ENCODE peak calls at places on chromosomes 3 and 15, in eight cellular contexts. K, E, I, Z, Q, P, O and V are unnamed samples. For H3K27me3, the result is how much of the 10 kb centered on the place peaks cover.

GRCh38 chr3:74862501-74862900 is 248.0 kb upstream of the CNTN3 start:
- DNase-seq in Z (no peak), P (no peak), O (no peak), I (no peak), Q (no peak), K (no peak), E (no peak), V (no peak)

GRCh38 chr15:98967096-98967495 is 40.5 kb downstream of the PGPEP1L start:
- DNase-seq in Q (no peak), E (no peak), K (no peak), O (no peak), Z (no peak), I (no peak), P (no peak), V (no peak)

GRCh38 chr3:116446037-116446436 is 750 bp upstream of the LSAMP start:
- DNase-seq in P (no peak), Q (no peak), E (no peak), O (no peak), I (no peak), Z (no peak), K (no peak), V (no peak)

GRCh38 chr3:98343647-98344507 is 9.8 kb upstream of the OR5K4 start:
- DNase-seq in E (no peak), Q (peak), Z (peak), I (peak), P (no peak), O (peak), K (peak), V (peak)

GRCh38 chr3:52406231-52406661 is 38.7 kb downstream of the SEMA3G start:
- DNase-seq in O (no peak), I (no peak), E (no peak), P (no peak), Z (no peak), K (no peak), Q (no peak), V (no peak)

GRCh38 chr3:184355261-184356012 is 6.0 kb downstream of the CLCN2 start:
- DNase-seq in P (no peak), O (no peak), Q (no peak), K (no peak), E (no peak), I (no peak), Z (no peak), V (no peak)

GRCh38 chr3:136235545-136235944 is 14.6 kb upstream of the PCCB start:
- DNase-seq in O (no peak), E (no peak), Z (no peak), P (no peak), I (no peak), K (no peak), Q (no peak), V (no peak)

GRCh38 chr3:147385059-147386012 is 21.0 kb downstream of the ZIC4 start:
- DNase-seq in Z (no peak), E (no peak), I (no peak), O (no peak), P (no peak), Q (no peak), K (no peak), V (peak)

GRCh38 chr3:97871206-97871605 is 49.4 kb downstream of the CRYBG3 start:
- DNase-seq in Q (no peak), Z (no peak), K (no peak), E (no peak), O (no peak), P (no peak), I (no peak), V (no peak)

GRCh38 chr15:81080946-81081345 is 53.1 kb upstream of the CFAP161 start:
- DNase-seq in E (no peak), Q (no peak), I (no peak), K (no peak), Z (no peak), P (no peak), O (no peak), V (no peak)

GRCh38 chr3:182631183-182632076 is 161.9 kb upstream of the ATP11B start:
- DNase-seq in O (no peak), K (no peak), P (no peak), Q (no peak), I (no peak), Z (no peak), E (no peak), V (no peak)

GRCh38 chr15:81752149-81752942 is 293.5 kb downstream of the MEX3B start:
- DNase-seq in I (no peak), Q (no peak), P (no peak), K (peak), O (no peak), E (no peak), Z (no peak), V (no peak)

GRCh38 chr3:121981473-121981872 is 40.6 kb downstream of the ILDR1 start:
- DNase-seq in Z (no peak), I (no peak), O (no peak), E (no peak), P (no peak), Q (no peak), K (no peak), V (no peak)

GRCh38 chr3:16723994-16724393 is 118.8 kb upstream of the DAZL start:
- DNase-seq in O (no peak), K (no peak), Q (no peak), Z (no peak), I (peak), E (no peak), P (no peak), V (peak)

GRCh38 chr3:156135921-156136655 is 15.7 kb downstream of the KCNAB1 start:
- DNase-seq in O (no peak), E (no peak), P (no peak), Q (peak), Z (no peak), I (no peak), K (no peak), V (peak)

DNA sequence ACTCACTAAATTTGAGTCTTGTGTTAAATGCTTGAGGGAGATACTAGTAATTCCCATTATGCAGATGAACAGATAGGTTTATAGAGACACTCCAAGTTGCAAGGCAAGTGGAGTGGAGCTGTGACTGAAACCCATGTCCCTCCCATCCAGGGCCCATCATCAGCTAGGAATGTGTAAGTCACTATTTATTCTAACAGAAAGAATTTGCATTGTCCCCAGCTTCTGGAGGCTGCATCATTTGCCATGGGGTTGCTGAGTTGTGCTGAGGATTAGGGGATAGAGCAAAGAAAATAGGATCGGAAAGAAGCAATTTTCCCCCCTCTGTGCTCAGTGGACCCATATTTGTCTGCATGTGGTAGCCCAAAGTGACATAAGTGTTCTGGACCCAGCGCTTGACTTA is 197.4 kb upstream of the RGMA start:
- DNase-seq in P (no peak), I (no peak), K (no peak), Z (no peak), Q (no peak), E (no peak), O (no peak), V (peak)
- H3K27me3 ChIP-seq in P (under half), I (under half), K (under half), Z (under half), Q (under half), E (under half), O (under half), V (under half)

GRCh38 chr3:49552087-49552486 is 2.2 kb upstream of the BSN start:
- DNase-seq in Z (no peak), K (no peak), P (no peak), Q (no peak), E (no peak), I (no peak), O (no peak), V (no peak)

GRCh38 chr3:49553320-49553689 is 972 bp upstream of the BSN start:
- DNase-seq in I (no peak), Z (no peak), K (no peak), P (no peak), Q (no peak), E (no peak), O (no peak), V (no peak)

GRCh38 chr3:49556500-49557275 is 2.4 kb downstream of the BSN start:
- DNase-seq in K (no peak), Q (no peak), E (no peak), O (no peak), I (no peak), Z (no peak), P (no peak), V (no peak)

GRCh38 chr3:49553690-49554634 is at the start of gene BSN:
- DNase-seq in Q (peak), Z (peak), O (peak), I (peak), P (peak), K (peak), E (peak), V (peak)

DNA sequence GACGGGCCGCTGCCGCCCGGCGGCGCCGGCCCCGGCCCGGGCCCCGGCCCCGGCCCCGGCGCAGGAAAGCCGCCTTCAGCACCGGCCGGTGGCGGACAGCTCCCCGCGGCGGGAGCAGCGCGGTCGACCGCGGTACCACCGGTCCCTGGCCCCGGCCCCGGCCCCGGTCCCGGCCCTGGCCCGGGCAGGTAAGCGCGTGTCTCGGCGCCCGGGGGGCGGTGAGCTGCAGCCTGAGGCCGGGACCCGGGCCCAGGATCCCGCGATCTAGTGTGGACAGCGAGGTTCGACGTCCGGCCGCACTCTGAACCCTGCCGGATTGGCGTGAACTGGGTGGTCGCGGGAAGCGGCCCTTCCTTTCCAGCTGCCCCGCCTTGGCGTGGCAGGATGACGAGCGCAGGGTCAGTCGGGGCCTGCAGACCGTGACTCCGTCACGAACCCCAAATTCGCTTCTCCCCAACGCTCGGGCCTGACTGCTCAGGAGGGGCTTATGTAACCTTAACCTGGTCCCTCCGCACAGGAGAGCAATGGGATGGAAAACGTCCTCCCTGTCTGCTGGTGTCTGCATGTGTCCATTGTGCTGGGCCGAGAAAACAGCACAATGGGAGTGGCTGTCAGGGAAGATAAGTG is 475 bp downstream of the BSN start:
- DNase-seq in E (peak), P (no peak), O (no peak), Q (peak), I (no peak), Z (no peak), K (no peak), V (peak)
- H3K27ac ChIP-seq in E (no peak), P (no peak), O (no peak), Q (no peak), I (no peak), Z (no peak), K (no peak), V (no peak)

GRCh38 chr15:76191539-76192244 is 119.6 kb downstream of the ETFA start:
- DNase-seq in O (no peak), Q (no peak), I (no peak), E (no peak), K (no peak), Z (no peak), P (no peak), V (peak)

GRCh38 chr15:76193934-76194333 is 117.3 kb downstream of the ETFA start:
- DNase-seq in P (no peak), K (no peak), O (no peak), I (no peak), Z (no peak), E (no peak), Q (no peak), V (no peak)

GRCh38 chr15:76190070-76190564 is 121.2 kb downstream of the ETFA start:
- DNase-seq in K (no peak), E (peak), O (no peak), Z (no peak), Q (no peak), P (no peak), I (no peak), V (no peak)

GRCh38 chr15:76190767-76191538 is 120.3 kb downstream of the ETFA start:
- DNase-seq in O (no peak), K (peak), Q (peak), I (peak), E (peak), P (peak), Z (peak), V (peak)

GRCh38 chr15:76192715-76193114 is 118.6 kb downstream of the ETFA start:
- DNase-seq in O (no peak), E (no peak), P (no peak), K (no peak), I (no peak), Z (no peak), Q (no peak), V (no peak)
- TF ChIP-seq REST in O (no peak), E (no peak), P (no peak), K (no peak), I (no peak), Z (no peak), Q (no peak), V (no peak)

GRCh38 chr3:169345662-169346331 is 317.7 kb downstream of the MECOM start:
- DNase-seq in E (no peak), Z (no peak), I (no peak), O (no peak), Q (no peak), P (no peak), K (no peak), V (no peak)

GRCh38 chr3:169344465-169344864 is 319.0 kb downstream of the MECOM start:
- DNase-seq in P (no peak), K (no peak), I (no peak), Q (no peak), Z (no peak), O (no peak), E (no peak), V (no peak)

GRCh38 chr3:169339386-169339785 is 324.1 kb downstream of the MECOM start:
- DNase-seq in I (no peak), O (no peak), P (no peak), Z (no peak), Q (no peak), K (no peak), E (no peak), V (no peak)

GRCh38 chr3:169340055-169340454 is 323.5 kb downstream of the MECOM start:
- DNase-seq in O (no peak), E (no peak), K (no peak), I (no peak), Q (no peak), Z (no peak), P (no peak), V (no peak)

GRCh38 chr3:169342652-169343051 is 320.9 kb downstream of the MECOM start:
- DNase-seq in P (no peak), I (no peak), E (no peak), Q (no peak), K (no peak), Z (no peak), O (no peak), V (peak)
- H3K27me3 ChIP-seq in P (under half), I (under half), E (under half), Q (under half), K (under half), Z (under half), O (under half), V (under half)